ENCODE peak calls at places on chromosome 17, in seven cellular contexts. O, G, Z, A, J, R and C are unnamed samples.

GRCh38 chr17:49450181-49450580 is 35.5 kb upstream of the PHB1 start:
- DNase-seq in O (no peak), G (no peak), Z (no peak), A (no peak), J (no peak), R (no peak), C (no peak)

GRCh38 chr17:11900655-11901054 is 96.6 kb downstream of the ZNF18 start:
- DNase-seq in O (no peak), G (no peak), Z (no peak), A (no peak), J (no peak), R (no peak), C (no peak)

GRCh38 chr17:36777118-36777517 is 160.2 kb upstream of the LHX1 start:
- DNase-seq in O (no peak), G (no peak), Z (no peak), A (no peak), J (no peak), R (no peak), C (peak)

GRCh38 chr17:45042346-45043120 is 8.9 kb downstream of the DCAKD start:
- DNase-seq in O (no peak), G (no peak), Z (no peak), A (no peak), J (no peak), R (no peak), C (no peak)

GRCh38 chr17:30913955-30914354 is 7.8 kb upstream of the ADAP2 start:
- DNase-seq in O (no peak), G (no peak), Z (no peak), A (no peak), J (no peak), R (no peak), C (no peak)

GRCh38 chr17:69828087-69828486 is 246.9 kb upstream of the KCNJ16 start:
- DNase-seq in O (peak), G (no peak), Z (peak), A (peak), J (no peak), R (peak), C (no peak)

GRCh38 chr17:41974658-41975057 is 8.1 kb downstream of the CNP start:
- DNase-seq in O (no peak), G (no peak), Z (no peak), A (no peak), J (no peak), R (no peak), C (no peak)

GRCh38 chr17:42571435-42572225 is 4.7 kb downstream of the MLX start:
- DNase-seq in O (no peak), G (no peak), Z (no peak), A (peak), J (no peak), R (peak), C (no peak)

GRCh38 chr17:50681260-50682200 is 26.2 kb downstream of the ANKRD40 start:
- DNase-seq in O (no peak), G (no peak), Z (peak), A (no peak), J (no peak), R (peak), C (peak)

GRCh38 chr17:66627985-66628384 is 206.9 kb upstream of the CACNG5 start:
- DNase-seq in O (no peak), G (no peak), Z (no peak), A (no peak), J (no peak), R (no peak), C (no peak)

GRCh38 chr17:76900723-76901122 is 32.5 kb downstream of the MGAT5B start:
- DNase-seq in O (no peak), G (no peak), Z (no peak), A (no peak), J (no peak), R (no peak), C (no peak)

GRCh38 chr17:34728771-34729310 is 149.5 kb downstream of the TMEM132E start:
- DNase-seq in O (no peak), G (peak), Z (no peak), A (no peak), J (no peak), R (no peak), C (no peak)

GRCh38 chr17:19720631-19721426 is 4.4 kb upstream of the SLC47A2 start:
- DNase-seq in O (no peak), G (no peak), Z (no peak), A (no peak), J (no peak), R (no peak), C (no peak)

GRCh38 chr17:65593092-65593869 is 31.8 kb upstream of the AXIN2 start:
- DNase-seq in O (no peak), G (no peak), Z (no peak), A (no peak), J (no peak), R (no peak), C (no peak)

GRCh38 chr17:75889454-75889853 is 7.3 kb downstream of the TRIM65 start:
- DNase-seq in O (no peak), G (no peak), Z (no peak), A (no peak), J (no peak), R (no peak), C (no peak)

GRCh38 chr17:57975044-57975443 is 13.0 kb downstream of the VEZF1 start:
- DNase-seq in O (no peak), G (no peak), Z (no peak), A (no peak), J (no peak), R (no peak), C (peak)

GRCh38 chr17:67574658-67575293 is 143.0 kb upstream of the NOL11 start:
- DNase-seq in O (no peak), G (no peak), Z (no peak), A (no peak), J (no peak), R (no peak), C (no peak)

GRCh38 chr17:80877095-80877828 is 114.4 kb upstream of the CHMP6 start:
- DNase-seq in O (no peak), G (no peak), Z (no peak), A (no peak), J (no peak), R (no peak), C (no peak)

GRCh38 chr17:72111374-72111773 is 9.4 kb upstream of the SOX9 start:
- DNase-seq in O (no peak), G (no peak), Z (no peak), A (no peak), J (no peak), R (no peak), C (no peak)
- H3K4me3 ChIP-seq in O (no peak), G (no peak), Z (no peak), A (no peak), J (no peak), R (no peak), C (no peak)

DNA sequence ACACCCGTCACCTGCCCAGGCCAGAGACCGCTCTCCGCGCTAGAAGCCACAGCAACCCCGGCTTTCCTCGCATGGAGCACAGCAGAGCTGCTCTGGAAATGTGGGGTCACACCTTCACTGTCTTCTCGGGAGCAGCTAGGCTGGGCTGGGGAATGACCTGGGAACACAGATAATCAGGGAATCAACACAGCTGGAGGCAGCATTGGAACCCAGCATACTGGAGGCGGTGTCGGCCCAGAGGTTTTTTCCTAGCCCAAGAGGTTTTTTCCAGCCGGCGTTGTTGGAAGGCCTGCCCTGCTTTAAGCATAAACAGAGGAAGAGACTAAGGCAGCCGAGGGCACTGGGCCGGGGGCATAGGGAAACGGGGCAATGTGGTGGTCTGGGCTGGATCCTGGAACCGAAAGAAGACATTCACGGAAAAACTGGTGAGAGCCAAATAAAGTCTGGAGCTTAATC is 808 bp upstream of the PLD6 start:
- DNase-seq in O (no peak), G (no peak), Z (no peak), A (no peak), J (no peak), R (no peak), C (no peak)
- TF ChIP-seq CTCF in O (no peak), G (no peak), Z (no peak), A (no peak), J (no peak), R (no peak), C (no peak)

GRCh38 chr17:74671031-74671771 is 41.5 kb downstream of the CD300LF start:
- DNase-seq in O (peak), G (peak), Z (peak), A (peak), J (no peak), R (peak), C (peak)

GRCh38 chr17:74670329-74670728 is 42.4 kb downstream of the CD300LF start:
- DNase-seq in O (no peak), G (peak), Z (no peak), A (no peak), J (no peak), R (no peak), C (no peak)
- H3K4me3 ChIP-seq in O (no peak), G (no peak), Z (no peak), A (no peak), J (no peak), R (no peak), C (no peak)

DNA sequence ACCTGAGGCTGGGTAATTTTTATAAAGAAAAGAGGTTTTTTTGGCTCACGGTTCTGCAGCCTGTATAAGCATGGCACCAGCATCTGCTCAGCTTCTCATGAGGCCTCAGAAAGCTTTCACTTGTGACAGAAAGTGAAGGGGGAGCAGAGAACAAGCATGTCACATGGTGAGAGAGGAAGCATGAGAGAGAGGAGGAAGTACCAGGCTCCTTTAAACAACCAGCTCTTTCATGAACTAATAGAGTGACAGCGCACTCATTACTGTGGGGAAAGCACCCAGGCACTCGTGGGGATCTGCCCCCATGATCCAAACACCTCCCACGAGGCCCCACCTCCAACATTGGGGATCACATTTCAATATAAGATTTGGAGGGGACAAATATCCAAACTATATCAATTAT is 86.8 kb downstream of the USP32 start:
- DNase-seq in O (no peak), G (no peak), Z (no peak), A (no peak), J (no peak), R (no peak), C (no peak)
- TF ChIP-seq CTCF in O (no peak), G (no peak), Z (no peak), A (no peak), J (no peak), R (no peak), C (no peak)

GRCh38 chr17:82328141-82328993 is 5.2 kb downstream of the SECTM1 start:
- DNase-seq in O (no peak), G (no peak), Z (no peak), A (peak), J (no peak), R (no peak), C (peak)
- H3K4me3 ChIP-seq in O (no peak), G (no peak), Z (no peak), A (no peak), J (no peak), R (no peak), C (no peak)

GRCh38 chr17:71460943-71461342 is 659.9 kb upstream of the SOX9 start:
- DNase-seq in O (no peak), G (no peak), Z (no peak), A (no peak), J (no peak), R (peak), C (peak)
- TF ChIP-seq CTCF in O (peak), G (no peak), Z (no peak), A (peak), J (peak), R (peak), C (peak)